ENCODE peak calls at places on chromosomes 11 and 22, in six cellular contexts. C is NCI-H146; S is GM18507; K is stimulated activated CD4-positive, alpha-beta T cell treated with anti-CD3 and anti-CD28 coated beads, Interleukin-12 subunit alpha, Interleukin-12 subunit beta, amount 100 ng/mL, for 4 hours; I is naive thymus-derived CD4-positive, alpha-beta T cell; U is T-cell. P is an unnamed sample.

GRCh38 chr11:130513132-130513531 is 64.7 kb downstream of the ADAMTS15 start:
- DNase-seq in C (no peak), S (no peak), K (no peak), I (no peak), U (no peak), P (no peak)

GRCh38 chr22:46573781-46574437 is 36.5 kb upstream of the CELSR1 start:
- DNase-seq in C (no peak), S (no peak), K (no peak), I (no peak), U (no peak), P (no peak)

GRCh38 chr11:48170840-48171233 is 45.8 kb upstream of the OR4B1 start:
- DNase-seq in C (no peak), S (no peak), K (no peak), I (no peak), U (no peak), P (no peak)

GRCh38 chr11:130295657-130296056 is 19.1 kb downstream of the ZBTB44 start:
- DNase-seq in C (no peak), S (no peak), K (no peak), I (no peak), U (no peak), P (no peak)

GRCh38 chr22:30453731-30454510 is 17.9 kb downstream of the SEC14L3 start:
- DNase-seq in C (peak; percentile 3), S (no peak), K (no peak), I (no peak), U (no peak), P (no peak)

GRCh38 chr11:77107950-77108349 is 5.3 kb downstream of the OMP start:
- DNase-seq in C (no peak), S (no peak), K (no peak), I (no peak), U (no peak), P (no peak)

GRCh38 chr22:32905400-32905799 is 103.9 kb downstream of the TIMP3 start:
- DNase-seq in C (no peak), S (no peak), K (no peak), I (no peak), U (no peak), P (no peak)

GRCh38 chr11:19679952-19680823 is 32.4 kb upstream of the NAV2 start:
- DNase-seq in C (no peak), S (no peak), K (no peak), I (no peak), U (no peak), P (no peak)

P was measured in GM12864.